ENCODE peak calls at places on chromosomes 11 and 22, in five cellular contexts. U is A549, T is ovary, B is stomach, L is HepG2. D is an unnamed sample.

GRCh38 chr11:123020968-123021367 is 39.3 kb upstream of the BSX start:
- DNase-seq in U (peak; percentile 77), T (no peak), B (no peak), L (peak; percentile 43), D (no peak)

GRCh38 chr11:117669062-117669461 is 128.0 kb downstream of the DSCAML1 start:
- DNase-seq in U (no peak), T (no peak), B (no peak), L (no peak), D (no peak)

GRCh38 chr22:28231423-28231822 is 312.4 kb upstream of the PITPNB start:
- DNase-seq in U (no peak), T (no peak), B (no peak), L (peak; percentile 82), D (no peak)

GRCh38 chr22:40247976-40248375 is 70.3 kb downstream of the TNRC6B start:
- DNase-seq in U (no peak), T (no peak), B (no peak), L (no peak), D (no peak)

GRCh38 chr22:31098633-31099110 is 8.7 kb downstream of the SELENOM start:
- DNase-seq in U (no peak), T (peak; percentile 67), B (peak; percentile 54), L (no peak), D (peak; percentile 74)

GRCh38 chr22:45290410-45290936 is 5.7 kb downstream of the UPK3A start:
- DNase-seq in U (no peak), T (no peak), B (peak; percentile 38), L (no peak), D (no peak)

GRCh38 chr11:35305670-35306382 is 113.5 kb downstream of the SLC1A2 start:
- DNase-seq in U (peak; percentile 46), T (no peak), B (peak; percentile 36), L (peak; percentile 12), D (no peak)

GRCh38 chr22:35697142-35697541 is 20.5 kb upstream of the APOL5 start:
- DNase-seq in U (no peak), T (no peak), B (no peak), L (no peak), D (no peak)

GRCh38 chr11:68282141-68282860 is 10.5 kb upstream of the C11orf24 start:
- DNase-seq in U (no peak), T (no peak), B (no peak), L (no peak), D (no peak)

GRCh38 chr11:10494636-10495463 is 39.8 kb downstream of the AMPD3 start:
- DNase-seq in U (no peak), T (no peak), B (no peak), L (no peak), D (no peak)

GRCh38 chr11:88827018-88827676 is 238.6 kb downstream of the GRM5 start:
- DNase-seq in U (no peak), T (no peak), B (no peak), L (no peak), D (no peak)

GRCh38 chr22:41523464-41524221 is 20.6 kb downstream of the POLR3H start:
- DNase-seq in U (no peak), T (peak; percentile 60), B (peak; percentile 36), L (no peak), D (no peak)
- TF ChIP-seq POLR2A in U (no peak), T (no peak), B (no peak), L (no peak), D (no peak)

GRCh38 chr11:2549491-2549875 is 104.7 kb downstream of the KCNQ1 start:
- DNase-seq in U (no peak), T (no peak), B (no peak), L (no peak), D (no peak)

GRCh38 chr11:2549080-2549479 is 104.3 kb downstream of the KCNQ1 start:
- DNase-seq in U (no peak), T (peak; percentile 11), B (no peak), L (no peak), D (no peak)

GRCh38 chr11:2551131-2551530 is 106.3 kb downstream of the KCNQ1 start:
- DNase-seq in U (no peak), T (peak; percentile 6), B (no peak), L (no peak), D (no peak)

GRCh38 chr11:2550606-2550970 is 105.8 kb downstream of the KCNQ1 start:
- DNase-seq in U (no peak), T (peak; percentile 23), B (no peak), L (no peak), D (no peak)

GRCh38 chr11:2549876-2550605 is 105.2 kb downstream of the KCNQ1 start:
- DNase-seq in U (no peak), T (peak; percentile 72), B (no peak), L (no peak), D (no peak)
- TF ChIP-seq EP300 in U (no peak), T (no peak), B (no peak), L (no peak), D (no peak)

DNA sequence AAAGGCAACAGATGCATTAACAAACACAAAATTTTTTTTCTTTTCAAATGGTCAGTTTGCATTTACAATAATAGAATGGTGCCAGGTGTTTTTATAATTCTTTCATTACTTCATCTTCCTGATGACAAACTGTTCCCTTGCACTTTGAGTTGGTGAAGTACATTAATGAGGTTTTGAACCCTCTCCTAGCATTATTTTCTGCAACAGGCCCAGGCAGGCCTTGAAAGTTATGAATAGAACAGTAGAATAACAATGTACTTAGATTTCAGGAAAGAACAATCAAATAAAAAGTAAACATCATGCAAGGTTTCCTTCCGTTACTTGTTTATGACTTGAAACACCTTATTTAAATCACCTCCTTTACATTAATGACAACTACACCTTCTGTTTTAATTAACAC is 9.6 kb downstream of the BTG4 start:
- DNase-seq in U (no peak), T (no peak), B (no peak), L (no peak), D (no peak)
- H3K4me1 ChIP-seq in U (no peaks in the 10 kb centered on the region), T (no peaks in the 10 kb centered on the region), B (no peaks in the 10 kb centered on the region), L (no peaks in the 10 kb centered on the region), D (no peaks in the 10 kb centered on the region)

GRCh38 chr11:86302092-86302793 is at the start of gene HIKESHI:
- DNase-seq in U (peak; percentile 93), T (peak; percentile 100), B (peak; percentile 100), L (peak; percentile 98), D (peak; percentile 100)
- TF ChIP-seq POLR2A in U (peak; percentile 64), T (peak; percentile 42), B (no peak), L (peak; percentile 92), D (no peak)

DNA sequence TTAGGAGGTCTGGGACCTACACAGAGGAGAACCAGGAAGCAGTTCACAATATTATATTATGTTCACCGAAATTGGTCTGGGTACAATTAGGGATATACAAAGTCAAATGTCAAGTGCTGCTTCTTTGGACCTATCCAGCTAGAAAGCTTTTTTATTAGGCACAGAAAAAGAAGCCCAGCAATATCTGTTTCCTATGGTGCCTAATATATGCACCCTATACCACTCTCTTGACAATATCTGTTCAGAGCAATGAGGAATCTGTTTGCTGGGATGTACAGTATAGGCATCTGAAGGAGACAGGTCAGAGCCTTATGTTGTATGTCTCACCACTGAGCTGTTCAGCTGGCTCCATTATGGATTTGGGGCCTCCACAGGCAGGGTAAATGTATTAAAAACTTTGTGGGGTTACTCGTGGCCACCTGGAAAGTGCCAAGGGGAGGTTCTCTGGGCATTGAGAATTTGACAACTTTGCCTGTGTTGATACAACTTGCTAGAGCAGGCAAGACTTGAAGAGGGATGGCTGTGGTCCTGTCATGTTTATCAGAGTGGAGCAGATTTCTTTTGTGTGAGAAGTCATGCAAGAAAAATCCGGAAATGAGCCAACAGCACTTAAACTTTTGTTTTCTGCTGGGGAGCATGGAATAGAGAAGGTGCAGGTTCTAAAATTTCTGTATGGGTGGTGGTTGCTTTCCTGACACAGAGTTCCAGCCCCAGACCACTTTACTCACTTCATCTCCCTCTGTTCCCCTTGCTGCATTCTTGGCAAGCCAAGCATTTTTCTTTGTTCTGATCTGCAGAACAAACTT is 10.1 kb downstream of the STIM1 start:
- DNase-seq in U (no peak), T (no peak), B (no peak), L (no peak), D (no peak)
- TF ChIP-seq EP300 in U (no peak), T (no peak), B (no peak), L (no peak), D (no peak)

GRCh38 chr11:66349084-66349386 is 1.6 kb upstream of the B4GAT1 start:
- DNase-seq in U (no peak), T (no peak), B (no peak), L (no peak), D (no peak)
- H3K4me1 ChIP-seq in U (peaks cover 30% of the 10 kb centered on the region), T (peaks cover 12% of the 10 kb centered on the region), B (peaks cover 25% of the 10 kb centered on the region), L (peaks cover 76% of the 10 kb centered on the region), D (peaks cover 23% of the 10 kb centered on the region)

GRCh38 chr11:62612366-62613274 is at the start of the genes EML3 and ROM1:
- DNase-seq in U (peak; percentile 88), T (peak; percentile 96), B (peak; percentile 86), L (peak; percentile 70), D (peak; percentile 79)
- TF ChIP-seq POLR2A in U (no peak), T (no peak), B (no peak), L (no peak), D (no peak)

DNA sequence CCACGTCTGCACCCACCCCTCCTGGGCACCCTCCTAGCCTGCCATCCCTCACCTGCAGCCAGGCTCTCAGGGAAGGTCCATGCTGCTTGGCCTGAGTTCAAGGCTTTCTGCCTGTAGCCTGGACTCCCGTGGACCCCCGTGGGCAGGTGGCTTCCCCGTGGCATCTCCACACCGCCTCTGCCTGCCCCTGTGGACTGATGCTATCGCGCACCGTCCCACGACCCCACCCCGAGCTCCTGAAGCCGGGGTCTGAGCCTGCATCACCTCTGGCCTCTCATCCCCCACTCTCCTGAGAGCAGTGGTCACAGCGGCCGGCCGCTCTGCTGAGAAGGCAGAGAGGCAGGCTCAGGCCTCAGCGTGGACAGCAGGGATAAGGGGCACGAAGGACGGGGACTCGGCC is 4.5 kb downstream of the IFITM5 start:
- DNase-seq in U (no peak), T (peak; percentile 17), B (no peak), L (no peak), D (no peak)
- TF ChIP-seq EP300 in U (no peak), T (no peak), B (no peak), L (no peak), D (no peak)